ENCODE peak calls at places on chromosomes 4 and X, in five cellular contexts. X is SK-N-SH, Z is HepG2, N is GM12878, S is H1. F is an unnamed sample.

GRCh38 chr4:105536601-105537000 is 15.8 kb upstream of the ARHGEF38 start:
- DNase-seq in N (no peak), S (no peak), Z (no peak), X (no peak), F (no peak)

GRCh38 chr4:188779586-188779985 is 640.3 kb downstream of the TRIML1 start:
- DNase-seq in X (no peak), Z (no peak), S (no peak), N (no peak), F (no peak)

GRCh38 chr4:168540086-168540864 is 43.4 kb downstream of the PALLD start:
- DNase-seq in Z (no peak), N (no peak), X (no peak), S (no peak), F (no peak)

GRCh38 chr4:27289704-27290103 is 429.1 kb downstream of the STIM2 start:
- DNase-seq in N (no peak), Z (no peak), X (no peak), S (no peak), F (no peak)

GRCh38 chr4:80610845-80611244 is 275.3 kb downstream of the CFAP299 start:
- DNase-seq in Z (no peak), S (no peak), N (peak), X (no peak), F (no peak)

GRCh38 chr4:150056569-150056968 is 21.7 kb upstream of the DCLK2 start:
- DNase-seq in S (no peak), X (no peak), N (no peak), Z (no peak), F (no peak)

GRCh38 chrX:120477453-120477852 is 8.4 kb upstream of the LAMP2 start:
- DNase-seq in S (no peak), N (no peak), Z (no peak), X (no peak), F (no peak)

GRCh38 chr4:5730436-5730835 is 19.4 kb downstream of the EVC start:
- DNase-seq in Z (no peak), S (no peak), N (no peak), X (no peak), F (no peak)

GRCh38 chr4:40363382-40363920 is 28.3 kb downstream of the CHRNA9 start:
- DNase-seq in X (no peak), S (no peak), N (no peak), Z (no peak), F (no peak)

GRCh38 chr4:16588651-16589050 is 309.8 kb downstream of the LDB2 start:
- DNase-seq in S (no peak), N (no peak), X (no peak), Z (no peak), F (no peak)

GRCh38 chr4:4420421-4420820 is 33.5 kb downstream of the NSG1 start:
- DNase-seq in Z (no peak), N (no peak), S (no peak), X (no peak), F (no peak)

GRCh38 chr4:74365761-74366160 is 816 bp downstream of the EREG start:
- DNase-seq in N (no peak), S (no peak), X (peak), Z (no peak), F (no peak)

GRCh38 chrX:20311505-20311904 is 44.8 kb upstream of the RPS6KA3 start:
- DNase-seq in N (no peak), Z (no peak), X (no peak), S (no peak), F (no peak)

GRCh38 chr4:1210971-1211370 is 38.0 kb downstream of the CTBP1 start:
- DNase-seq in X (no peak), N (no peak), S (no peak), Z (no peak), F (no peak)

GRCh38 chr4:4308800-4309441 is 18.9 kb downstream of the ZBTB49 start:
- DNase-seq in Z (no peak), X (no peak), N (no peak), S (no peak), F (no peak)

GRCh38 chr4:80309301-80310004 is 26.1 kb upstream of the CFAP299 start:
- DNase-seq in X (no peak), N (no peak), Z (no peak), S (no peak), F (no peak)

GRCh38 chr4:40648742-40649281 is 19.1 kb upstream of the RBM47 start:
- DNase-seq in S (no peak), N (no peak), Z (no peak), X (no peak), F (no peak)

GRCh38 chr4:118948545-118949144 is 60.0 kb downstream of the SYNPO2 start:
- DNase-seq in Z (no peak), S (no peak), X (no peak), N (no peak), F (no peak)

GRCh38 chr4:14143892-14144291 is 516.4 kb upstream of the BOD1L1 start:
- DNase-seq in Z (no peak), X (no peak), N (no peak), S (no peak), F (no peak)

GRCh38 chr4:108172231-108172779 is 3.6 kb upstream of the LEF1 start:
- DNase-seq in X (peak), S (no peak), N (no peak), Z (no peak), F (no peak)

GRCh38 chr4:149781150-149781549 is 34.5 kb downstream of the IQCM start:
- DNase-seq in X (no peak), Z (no peak), N (no peak), S (no peak), F (no peak)

GRCh38 chr4:112652216-112652615 is 15.3 kb downstream of the LARP7 start:
- DNase-seq in S (peak), X (no peak), Z (no peak), N (no peak), F (no peak)

GRCh38 chr4:28225005-28225404 is 1364.4 kb downstream of the STIM2 start:
- DNase-seq in S (peak), Z (no peak), N (no peak), X (no peak), F (no peak)

GRCh38 chr4:160423879-160424451 is 1321.1 kb downstream of the RAPGEF2 start:
- DNase-seq in N (no peak), X (no peak), S (no peak), Z (no peak), F (no peak)

GRCh38 chr4:21507439-21507838 is 441.1 kb downstream of the KCNIP4 start:
- DNase-seq in Z (peak), N (no peak), X (peak), S (no peak), F (no peak)

GRCh38 chr4:127698789-127699200 is 31.4 kb upstream of the SLC25A31 start:
- DNase-seq in N (peak), S (no peak), Z (no peak), X (no peak), F (no peak)

GRCh38 chr4:42326040-42326439 is 71.2 kb upstream of the SHISA3 start:
- DNase-seq in X (no peak), N (no peak), Z (no peak), S (no peak), F (no peak)

GRCh38 chrX:46757593-46757992 is 1.3 kb downstream of the SLC9A7 start:
- DNase-seq in X (no peak), N (no peak), Z (no peak), S (no peak), F (no peak)

GRCh38 chr4:139666735-139667266 is 1.2 kb downstream of the MGST2 start:
- DNase-seq in Z (peak), S (no peak), X (no peak), N (no peak), F (peak)

GRCh38 chr4:99749445-99750391 is 66.9 kb upstream of the DAPP1 start:
- DNase-seq in N (no peak), Z (no peak), S (no peak), X (no peak), F (no peak)

GRCh38 chr4:81682492-81682891 is 210.8 kb upstream of the RASGEF1B start:
- DNase-seq in Z (no peak), N (no peak), S (no peak), X (no peak), F (no peak)

GRCh38 chr4:4302416-4302815 is 12.4 kb downstream of the ZBTB49 start:
- DNase-seq in X (no peak), Z (no peak), N (no peak), S (no peak), F (no peak)

GRCh38 chr4:121138014-121138413 is 26.1 kb downstream of the TNIP3 start:
- DNase-seq in X (no peak), Z (no peak), N (no peak), S (no peak), F (no peak)

GRCh38 chr4:48315728-48316630 is 25.4 kb upstream of the SLAIN2 start:
- DNase-seq in N (no peak), S (no peak), X (peak), Z (peak), F (peak)

GRCh38 chrX:46770006-46770816 is 11.3 kb upstream of the SLC9A7 start:
- DNase-seq in Z (no peak), S (no peak), N (no peak), X (no peak), F (no peak)

GRCh38 chr4:81030617-81031388 is at the start of gene BMP3:
- DNase-seq in S (no peak), N (no peak), Z (no peak), X (no peak), F (no peak)

GRCh38 chrX:107503996-107504395 is 54.5 kb downstream of the FRMPD3 start:
- DNase-seq in N (no peak), S (no peak), Z (no peak), X (no peak), F (no peak)

DNA sequence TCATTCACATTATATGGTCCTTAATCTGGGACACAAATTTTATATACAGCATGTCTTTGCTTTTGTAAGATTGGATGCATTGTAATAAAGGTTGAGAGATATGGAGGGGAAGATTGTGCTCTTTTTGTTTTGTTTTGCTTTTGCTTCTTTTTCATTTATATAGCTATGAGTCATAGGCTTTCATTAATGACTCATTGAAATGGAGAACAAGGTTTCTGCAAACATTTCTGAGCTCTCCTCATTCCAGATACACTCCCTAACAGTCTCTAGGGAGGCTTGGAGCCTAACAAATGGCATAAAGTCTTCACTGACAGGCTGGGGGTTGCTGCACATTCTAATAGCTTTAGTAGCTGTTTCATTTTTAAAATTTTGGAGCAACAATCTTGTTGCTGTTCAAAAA is 21.4 kb downstream of the PCDH18 start:
- DNase-seq in S (no peak), X (no peak), N (no peak), Z (no peak), F (no peak)
- TF ChIP-seq CHD2 in S (no peak), X (no peak), N (no peak), Z (no peak), F (no peak)

DNA sequence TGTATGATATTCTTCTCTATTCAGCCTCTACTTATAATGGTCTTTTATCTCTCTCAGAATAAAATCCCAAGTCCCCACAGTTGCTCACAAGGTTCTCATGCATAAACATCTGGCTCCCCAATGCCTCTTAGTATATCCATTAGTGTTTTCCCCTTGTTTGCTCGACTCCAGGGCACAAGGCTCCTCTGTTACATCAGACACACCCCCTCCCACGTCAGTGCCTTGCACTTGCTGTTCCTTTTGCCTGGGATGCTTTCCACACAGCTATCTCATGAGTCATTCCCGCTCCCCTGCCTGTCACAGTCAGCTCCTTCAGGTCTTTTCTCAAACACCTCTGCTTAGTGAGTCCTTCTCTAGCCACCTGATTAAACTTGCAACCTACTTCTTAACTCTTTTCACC is 260.2 kb downstream of the IL1RAPL1 start:
- DNase-seq in N (no peak), S (no peak), X (no peak), Z (no peak), F (no peak)
- TF ChIP-seq YY1 in N (no peak), S (no peak), X (no peak), Z (no peak), F (no peak)

GRCh38 chrX:17374619-17375360 is at the start of gene NHS:
- DNase-seq in S (peak), Z (no peak), N (no peak), X (peak), F (peak)
- TF ChIP-seq CHD2 in S (no peak), Z (no peak), N (no peak), X (no peak), F (no peak)

GRCh38 chrX:134745636-134746378 is 87.5 kb upstream of the PLAC1 start:
- DNase-seq in N (no peak), S (no peak), X (no peak), Z (no peak), F (no peak)

GRCh38 chrX:134743121-134743520 is 84.8 kb upstream of the PLAC1 start:
- DNase-seq in S (no peak), X (no peak), N (no peak), Z (no peak), F (no peak)

GRCh38 chrX:134747006-134747405 is 88.7 kb upstream of the PLAC1 start:
- DNase-seq in Z (no peak), S (no peak), X (no peak), N (no peak), F (no peak)

GRCh38 chrX:134749651-134750450 is 91.6 kb upstream of the PLAC1 start:
- DNase-seq in X (no peak), S (no peak), N (no peak), Z (no peak), F (no peak)

DNA sequence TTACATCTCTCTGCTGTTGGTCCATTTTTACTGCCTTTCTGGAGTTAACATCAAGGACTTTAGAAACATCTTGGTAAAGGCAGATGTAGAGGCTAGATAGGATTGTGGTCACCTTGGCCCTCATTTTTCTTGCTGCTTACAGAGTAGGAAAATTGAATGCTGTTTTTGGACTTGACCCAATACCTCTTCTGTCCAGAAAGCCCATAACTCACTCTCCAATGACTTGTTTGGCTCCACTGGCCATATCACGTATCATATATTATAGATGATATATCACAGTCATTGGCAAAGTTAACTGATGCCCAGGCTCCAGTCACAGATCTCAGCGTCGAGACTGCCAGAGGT is 88.1 kb upstream of the PLAC1 start:
- DNase-seq in X (no peak), Z (no peak), N (no peak), S (no peak), F (no peak)
- TF ChIP-seq YY1 in X (no peak), Z (no peak), N (no peak), S (no peak), F (no peak)

F was measured in K562.